ENCODE peak calls at places on chromosomes 4 and X, in five cellular contexts. J, R, X, G and K are unnamed samples.

GRCh38 chrX:65757943-65758342 is 90.5 kb downstream of the MSN start:
- DNase-seq in J (no peak), R (no peak), X (no peak), G (no peak), K (no peak)

GRCh38 chr4:23819041-23819511 is 70.8 kb downstream of the PPARGC1A start:
- DNase-seq in J (peak; percentile 15), R (peak; percentile 11), X (no peak), G (no peak), K (no peak)

GRCh38 chr4:6233943-6234342 is 33.6 kb upstream of the JAKMIP1 start:
- DNase-seq in J (no peak), R (no peak), X (no peak), G (no peak), K (no peak)

GRCh38 chrX:106649523-106650428 is 38.0 kb downstream of the RADX start:
- DNase-seq in J (no peak), R (no peak), X (no peak), G (no peak), K (no peak)

GRCh38 chr4:74555231-74555630 is 110.3 kb downstream of the AREG start:
- DNase-seq in J (no peak), R (peak; percentile 59), X (no peak), G (no peak), K (no peak)

GRCh38 chrX:38409289-38409688 is 56.9 kb downstream of the OTC start:
- DNase-seq in J (no peak), R (no peak), X (no peak), G (no peak), K (no peak)

GRCh38 chrX:40543661-40544328 is 37.0 kb upstream of the ATP6AP2 start:
- DNase-seq in J (peak; percentile 44), R (peak; percentile 64), X (no peak), G (no peak), K (peak; percentile 54)

GRCh38 chr4:142846729-142847606 is 867 bp upstream of the INPP4B start:
- DNase-seq in J (peak; percentile 29), R (peak; percentile 20), X (peak; percentile 39), G (peak; percentile 43), K (no peak)

GRCh38 chr4:108426493-108426892 is 193.9 kb upstream of the RPL34 start:
- DNase-seq in J (no peak), R (no peak), X (no peak), G (no peak), K (no peak)

GRCh38 chr4:101961144-101961543 is 170.6 kb downstream of the BANK1 start:
- DNase-seq in J (no peak), R (no peak), X (no peak), G (no peak), K (no peak)

GRCh38 chr4:130478406-130478805 is 1382.5 kb downstream of the C4orf33 start:
- DNase-seq in J (no peak), R (peak; percentile 91), X (no peak), G (no peak), K (no peak)

GRCh38 chr4:152894673-152895072 is 41.5 kb upstream of the FHDC1 start:
- DNase-seq in J (no peak), R (peak; percentile 62), X (no peak), G (no peak), K (no peak)